ENCODE peak calls at places on chromosomes 12 and 14, in ten cellular contexts. F is mucosa of descending colon, T is neural crest cell, X is thyroid gland, D is lower lobe of right lung, P is uterus, I is OCI-LY7, B is astrocyte of the cerebellum, H is GM13977, W is hepatocyte. Q is an unnamed sample.

GRCh38 chr14:65164825-65165135 is 62.5 kb upstream of the MAX start:
- DNase-seq in P (no peak), D (no peak), B (no peak), I (no peak), T (no peak), F (no peak), H (no peak), X (no peak), W (no peak), Q (no peak)

GRCh38 chr12:90808568-90808967 is 146.4 kb downstream of the CCER1 start:
- DNase-seq in F (no peak), D (no peak), W (no peak), T (no peak), H (no peak), X (no peak), I (no peak), P (no peak), B (no peak), Q (no peak)

GRCh38 chr14:90518941-90519256 is 122.1 kb downstream of the CALM1 start:
- DNase-seq in D (peak; percentile 39), B (no peak), X (peak; percentile 31), I (peak; percentile 49), H (peak; percentile 65), W (peak; percentile 22), T (no peak), F (peak; percentile 53), P (no peak), Q (peak; percentile 67)

GRCh38 chr14:68894123-68894522 is 85.0 kb downstream of the ACTN1 start:
- DNase-seq in T (no peak), F (peak; percentile 24), D (peak; percentile 35), W (no peak), P (peak; percentile 47), X (no peak), I (no peak), B (no peak), H (no peak), Q (no peak)

GRCh38 chr14:88983755-88984154 is 159.3 kb downstream of the TTC8 start:
- DNase-seq in X (no peak), T (no peak), B (peak; percentile 73), I (no peak), W (peak; percentile 32), D (no peak), F (no peak), P (no peak), H (no peak), Q (no peak)

GRCh38 chr12:59570134-59570533 is 25.7 kb upstream of the SLC16A7 start:
- DNase-seq in X (no peak), B (no peak), H (no peak), I (no peak), W (peak; percentile 20), P (no peak), D (no peak), T (no peak), F (no peak), Q (no peak)

GRCh38 chr12:19739195-19739776 is 300.0 kb downstream of the AEBP2 start:
- DNase-seq in P (no peak), D (no peak), I (peak; percentile 45), F (peak; percentile 88), W (peak; percentile 75), X (peak; percentile 14), T (peak; percentile 56), H (peak; percentile 62), B (peak; percentile 78), Q (peak; percentile 59)

GRCh38 chr14:81831128-81831815 is 297.6 kb upstream of the SEL1L start:
- DNase-seq in I (no peak), D (no peak), B (no peak), X (peak; percentile 49), W (peak; percentile 51), H (no peak), P (no peak), F (no peak), T (no peak), Q (no peak)

GRCh38 chr12:16297521-16297920 is 20.0 kb upstream of the SLC15A5 start:
- DNase-seq in W (no peak), D (no peak), P (no peak), T (no peak), I (no peak), F (no peak), H (no peak), B (no peak), X (no peak), Q (no peak)

GRCh38 chr12:120647375-120647755 is 6.9 kb downstream of the CABP1 start:
- DNase-seq in I (no peak), F (no peak), W (no peak), P (no peak), X (no peak), D (peak; percentile 37), B (no peak), T (no peak), H (no peak), Q (no peak)

GRCh38 chr14:95784137-95784536 is 70.2 kb upstream of the TCL1A start:
- DNase-seq in F (peak; percentile 13), D (no peak), H (peak; percentile 42), I (peak; percentile 55), X (no peak), T (peak; percentile 49), B (peak; percentile 16), W (peak; percentile 71), P (no peak), Q (peak; percentile 12)

GRCh38 chr14:31955941-31956579 is 121.0 kb upstream of the ARHGAP5 start:
- DNase-seq in X (no peak), F (no peak), T (no peak), P (no peak), I (no peak), D (no peak), W (no peak), B (no peak), H (no peak), Q (no peak)

GRCh38 chr12:67727652-67728295 is 79.2 kb downstream of the DYRK2 start:
- DNase-seq in I (no peak), B (no peak), W (no peak), X (no peak), P (no peak), F (no peak), T (no peak), D (no peak), H (no peak), Q (no peak)

GRCh38 chr14:61569783-61570182 is 125.5 kb upstream of the HIF1A start:
- DNase-seq in T (no peak), W (no peak), B (peak; percentile 82), H (no peak), X (peak; percentile 44), I (peak; percentile 35), D (peak; percentile 79), F (no peak), P (no peak), Q (peak; percentile 82)

GRCh38 chr14:59305231-59305630 is 116.8 kb downstream of the DAAM1 start:
- DNase-seq in D (no peak), B (peak; percentile 41), P (no peak), H (no peak), W (no peak), F (no peak), X (no peak), T (no peak), I (peak; percentile 33), Q (no peak)

GRCh38 chr14:62303437-62303836 is 541.2 kb downstream of the SNAPC1 start:
- DNase-seq in B (no peak), I (no peak), D (no peak), P (no peak), T (no peak), W (no peak), F (no peak), X (no peak), H (no peak), Q (no peak)

GRCh38 chr12:84329933-84330332 is 582.7 kb downstream of the SLC6A15 start:
- DNase-seq in F (no peak), D (no peak), B (no peak), X (no peak), W (peak; percentile 16), H (no peak), I (no peak), T (no peak), P (no peak), Q (no peak)

GRCh38 chr12:88753074-88753473 is 172.8 kb upstream of the KITLG start:
- DNase-seq in F (no peak), D (no peak), H (no peak), I (no peak), B (no peak), W (no peak), T (no peak), P (no peak), X (no peak), Q (no peak)

DNA sequence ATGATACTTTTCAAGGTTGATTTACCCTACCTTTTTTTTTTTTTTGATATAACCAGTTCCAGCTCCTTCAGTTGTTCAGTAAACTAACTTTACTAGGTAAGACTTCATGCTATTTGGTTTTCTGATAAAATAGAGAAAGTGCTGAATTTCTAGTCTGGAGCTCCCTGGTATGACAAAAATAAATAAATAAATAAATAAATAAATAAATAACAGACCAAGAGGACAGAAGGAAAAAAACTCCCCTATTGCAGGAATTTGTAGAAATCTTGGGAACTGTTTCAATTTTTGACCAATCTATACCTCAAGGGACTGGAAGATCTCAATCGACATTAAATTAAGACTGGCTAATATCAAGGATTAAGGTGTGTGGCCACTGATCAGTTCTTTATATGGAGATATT is 230.7 kb upstream of the PDZRN4 start:
- DNase-seq in I (no peak), T (no peak), F (no peak), W (no peak), X (no peak), H (no peak), B (no peak), D (no peak), P (no peak), Q (no peak)
- TF ChIP-seq CTCF in I (no peak), T (no peak), F (no peak), W (no peak), X (no peak), H (no peak), B (no peak), D (no peak), P (no peak), Q (no peak)

GRCh38 chr12:12823308-12823707 is 10.2 kb downstream of the DDX47 start:
- DNase-seq in T (no peak), W (no peak), B (peak; percentile 52), D (no peak), H (no peak), F (no peak), P (no peak), I (no peak), X (no peak), Q (no peak)
- TF ChIP-seq CTCF in T (no peak), W (no peak), B (no peak), D (no peak), H (no peak), F (no peak), P (no peak), I (no peak), X (no peak), Q (no peak)

DNA sequence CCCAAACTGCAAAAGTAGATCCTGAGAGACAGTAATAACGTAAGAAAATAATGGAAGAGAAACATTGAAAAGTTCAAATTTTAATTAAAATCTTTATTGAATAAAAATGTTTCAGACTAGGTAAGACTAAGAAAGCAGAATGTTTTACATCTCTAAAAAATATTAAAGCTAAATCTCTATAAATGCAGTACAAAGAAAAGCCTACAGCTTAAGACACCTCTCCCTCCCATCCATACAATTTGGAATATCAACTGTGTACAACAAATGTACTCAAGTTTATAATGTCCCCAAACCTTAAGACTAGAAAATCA is 8.5 kb upstream of the CERS5 start:
- DNase-seq in I (no peak), W (no peak), D (no peak), F (no peak), B (no peak), X (no peak), T (no peak), P (no peak), H (no peak), Q (no peak)
- TF ChIP-seq CTCF in I (peak; percentile 50), W (no peak), D (no peak), F (no peak), B (no peak), X (no peak), T (peak; percentile 5), P (no peak), H (peak; percentile 15), Q (peak; percentile 38)

GRCh38 chr14:24093901-24094838 is at the start of gene PCK2:
- DNase-seq in H (peak; percentile 92), F (peak; percentile 91), W (peak; percentile 95), I (peak; percentile 88), D (peak; percentile 98), X (peak; percentile 98), B (peak; percentile 31), P (peak; percentile 88), T (peak; percentile 71), Q (peak; percentile 91)
- TF ChIP-seq CTCF in H (no peak), F (no peak), W (no peak), I (peak; percentile 24), D (peak; percentile 5), X (peak; percentile 14), B (peak; percentile 16), P (no peak), T (no peak), Q (no peak)

Q was measured in activated CD8-positive, alpha-beta T cell treated with anti-CD3 and anti-CD28 coated beads for 36 hours.